ENCODE peak calls at places on chromosomes 3 and 15, in six cellular contexts. D is ELR, W is NCI-H748 treated with DMSO at 0.1 percent for 48 hours, Z is EH, L is NCI-H1105, G is heart left ventricle. O is an unnamed sample.

GRCh38 chr3:51434746-51435323 is 43.8 kb downstream of the RBM15B start:
- DNase-seq in D (peak; percentile 59), W (no peak), Z (peak; percentile 49), L (peak; percentile 11), G (no peak), O (peak; percentile 16)

GRCh38 chr15:23646165-23647000 is 1.3 kb downstream of the MAGEL2 start:
- DNase-seq in D (no peak), W (no peak), Z (no peak), L (no peak), G (no peak), O (no peak)

GRCh38 chr3:72102057-72102711 is 317.2 kb upstream of the PROK2 start:
- DNase-seq in D (no peak), W (no peak), Z (no peak), L (no peak), G (no peak), O (no peak)

GRCh38 chr3:141797167-141797773 is 34.1 kb downstream of the GRK7 start:
- DNase-seq in D (no peak), W (no peak), Z (peak; percentile 26), L (no peak), G (peak; percentile 88), O (peak; percentile 20)

GRCh38 chr15:56758770-56759449 is 25.6 kb upstream of the ZNF280D start:
- DNase-seq in D (peak; percentile 85), W (no peak), Z (peak; percentile 93), L (no peak), G (no peak), O (peak; percentile 89)

GRCh38 chr15:45205192-45205591 is 17.4 kb upstream of the SHF start:
- DNase-seq in D (peak; percentile 78), W (peak; percentile 55), Z (peak; percentile 74), L (peak; percentile 42), G (no peak), O (peak; percentile 14)

GRCh38 chr15:58475573-58476524 is 44.1 kb downstream of the LIPC start:
- DNase-seq in D (peak; percentile 19), W (peak; percentile 5), Z (peak; percentile 78), L (peak; percentile 92), G (no peak), O (peak; percentile 82)

GRCh38 chr3:40899286-40899712 is 300.0 kb upstream of the CTNNB1 start:
- DNase-seq in D (peak; percentile 39), W (no peak), Z (peak; percentile 28), L (no peak), G (no peak), O (peak; percentile 32)

GRCh38 chr3:156432563-156432962 is 122.4 kb downstream of the SSR3 start:
- DNase-seq in D (no peak), W (no peak), Z (no peak), L (no peak), G (no peak), O (no peak)

GRCh38 chr3:113894927-113895326 is 52.9 kb upstream of the ZDHHC23 start:
- DNase-seq in D (no peak), W (no peak), Z (no peak), L (no peak), G (no peak), O (no peak)

GRCh38 chr3:134407247-134407640 is 33.0 kb upstream of the AMOTL2 start:
- DNase-seq in D (peak; percentile 34), W (no peak), Z (peak; percentile 74), L (no peak), G (no peak), O (no peak)

GRCh38 chr15:56325186-56325585 is 40.0 kb upstream of the TEX9 start:
- DNase-seq in D (peak; percentile 65), W (no peak), Z (peak; percentile 31), L (no peak), G (no peak), O (peak; percentile 59)

GRCh38 chr3:129822679-129823078 is 70.8 kb downstream of the TMCC1 start:
- DNase-seq in D (no peak), W (no peak), Z (peak; percentile 47), L (no peak), G (no peak), O (peak; percentile 32)

GRCh38 chr3:53974314-53974713 is 82.7 kb upstream of the SELENOK start:
- DNase-seq in D (no peak), W (no peak), Z (peak; percentile 1), L (no peak), G (no peak), O (no peak)

GRCh38 chr3:150497956-150498355 is 48.3 kb downstream of the SERP1 start:
- DNase-seq in D (peak; percentile 90), W (no peak), Z (peak; percentile 84), L (no peak), G (no peak), O (peak; percentile 59)

GRCh38 chr3:194251891-194252560 is 99.1 kb downstream of the CPN2 start:
- DNase-seq in D (no peak), W (no peak), Z (no peak), L (no peak), G (no peak), O (no peak)

GRCh38 chr3:11556851-11557644 is 86.7 kb downstream of the VGLL4 start:
- DNase-seq in D (no peak), W (no peak), Z (peak; percentile 70), L (no peak), G (peak; percentile 73), O (peak; percentile 90)

GRCh38 chr15:62822228-62822627 is 220.3 kb upstream of the TPM1 start:
- DNase-seq in D (no peak), W (no peak), Z (no peak), L (no peak), G (no peak), O (no peak)

GRCh38 chr15:76994971-76995945 is at the start of gene PSTPIP1:
- DNase-seq in D (no peak), W (no peak), Z (no peak), L (no peak), G (peak; percentile 9), O (no peak)

GRCh38 chr3:130658666-130659065 is 88.0 kb downstream of the PIK3R4 start:
- DNase-seq in D (peak; percentile 20), W (no peak), Z (peak; percentile 67), L (no peak), G (no peak), O (peak; percentile 64)

GRCh38 chr3:62252614-62253147 is 120.7 kb downstream of the FEZF2 start:
- DNase-seq in D (peak; percentile 18), W (no peak), Z (peak; percentile 21), L (no peak), G (no peak), O (peak; percentile 39)

GRCh38 chr15:52524223-52525136 is 4.2 kb downstream of the MYO5A start:
- DNase-seq in D (no peak), W (no peak), Z (no peak), L (no peak), G (no peak), O (no peak)

GRCh38 chr15:79916424-79916823 is 19.6 kb upstream of the MTHFS start:
- DNase-seq in D (no peak), W (no peak), Z (peak; percentile 6), L (peak; percentile 5), G (no peak), O (no peak)

GRCh38 chr3:124467980-124468902 is 262.0 kb upstream of the UMPS start:
- DNase-seq in D (peak; percentile 55), W (peak; percentile 30), Z (peak; percentile 62), L (peak; percentile 61), G (peak; percentile 65), O (peak; percentile 10)

GRCh38 chr3:120780977-120781376 is 38.4 kb downstream of the GTF2E1 start:
- DNase-seq in D (peak; percentile 97), W (no peak), Z (peak; percentile 91), L (no peak), G (no peak), O (peak; percentile 91)

GRCh38 chr15:85649372-85649771 is 145.4 kb downstream of the KLHL25 start:
- DNase-seq in D (peak; percentile 91), W (no peak), Z (peak; percentile 81), L (no peak), G (no peak), O (peak; percentile 74)

GRCh38 chr15:75545066-75545465 is 34.0 kb downstream of the PTPN9 start:
- DNase-seq in D (no peak), W (no peak), Z (no peak), L (no peak), G (no peak), O (no peak)

GRCh38 chr3:189937302-189938255 is 183.1 kb downstream of the P3H2 start:
- DNase-seq in D (peak; percentile 100), W (no peak), Z (peak; percentile 100), L (no peak), G (no peak), O (peak; percentile 100)

O was measured in astrocyte.